ENCODE peak calls at places on chromosomes 16 and 17, in nine cellular contexts. U, K, B, N, P, V, L, W and T are unnamed samples.

GRCh38 chr17:69567130-69567529 is 152.6 kb downstream of the MAP2K6 start:
- DNase-seq in K (no peak), P (no peak), B (no peak), U (no peak), V (no peak), W (no peak), L (no peak), N (no peak), T (peak; percentile 32)

GRCh38 chr16:5024632-5025031 is 9.1 kb downstream of the NAGPA start:
- DNase-seq in L (no peak), K (no peak), N (no peak), P (no peak), W (no peak), U (no peak), B (no peak), V (no peak), T (no peak)

GRCh38 chr17:83176272-83176955 is 97.0 kb downstream of the METRNL start:
- DNase-seq in P (no peak), V (no peak), W (no peak), U (no peak), K (no peak), L (no peak), B (no peak), N (no peak), T (no peak)

GRCh38 chr17:33121272-33121671 is 129.6 kb downstream of the SPACA3 start:
- DNase-seq in K (no peak), P (no peak), V (no peak), N (no peak), L (no peak), B (no peak), U (no peak), W (no peak), T (no peak)

GRCh38 chr17:54937018-54937417 is 31.4 kb downstream of the COX11 start:
- DNase-seq in U (no peak), N (no peak), B (no peak), L (no peak), W (no peak), V (no peak), P (no peak), K (no peak), T (no peak)

GRCh38 chr16:1154887-1155331 is 2.0 kb downstream of the CACNA1H start:
- DNase-seq in V (no peak), U (no peak), N (no peak), W (no peak), L (no peak), B (no peak), P (no peak), K (no peak), T (no peak)

GRCh38 chr17:42184717-42185496 is at the start of gene HCRT:
- DNase-seq in K (no peak), U (no peak), V (no peak), P (no peak), N (no peak), L (no peak), W (no peak), B (no peak), T (no peak)

GRCh38 chr16:52573365-52574104 is 26.6 kb upstream of the TOX3 start:
- DNase-seq in L (no peak), U (no peak), K (no peak), V (peak; percentile 8), B (no peak), W (no peak), N (no peak), P (no peak), T (peak; percentile 74)

GRCh38 chr17:4980644-4981216 is 6.7 kb downstream of the CAMTA2 start:
- DNase-seq in U (no peak), N (peak; percentile 59), K (peak; percentile 53), P (peak; percentile 72), V (peak; percentile 69), L (no peak), W (no peak), B (no peak), T (peak; percentile 81)

GRCh38 chr17:17774009-17774881 is 62.5 kb downstream of the SREBF1 start:
- DNase-seq in V (no peak), L (no peak), N (no peak), B (no peak), P (no peak), W (peak; percentile 62), K (peak; percentile 45), U (peak; percentile 67), T (peak; percentile 63)

GRCh38 chr16:4365014-4365406 is 6.6 kb upstream of the VASN start:
- DNase-seq in P (no peak), B (no peak), U (no peak), W (no peak), V (peak; percentile 48), L (no peak), N (no peak), K (no peak), T (no peak)

GRCh38 chr16:30382398-30383015 is at the start of gene SEPTIN1:
- DNase-seq in U (peak; percentile 36), K (no peak), W (no peak), P (no peak), L (peak; percentile 54), B (no peak), V (peak; percentile 73), N (peak; percentile 86), T (no peak)

GRCh38 chr17:75228305-75228704 is 22.8 kb downstream of the NUP85 start:
- DNase-seq in K (no peak), W (no peak), V (no peak), N (no peak), L (no peak), B (no peak), U (no peak), P (no peak), T (no peak)

GRCh38 chr16:1299012-1299867 is 10.2 kb upstream of the UBE2I start:
- DNase-seq in K (no peak), U (no peak), P (no peak), L (no peak), N (no peak), W (no peak), B (no peak), V (no peak), T (peak; percentile 70)

GRCh38 chr17:79192503-79193500 is 118.2 kb downstream of the ENGASE start:
- DNase-seq in U (peak; percentile 67), W (no peak), P (peak; percentile 89), N (no peak), B (no peak), K (peak; percentile 64), V (peak; percentile 57), L (no peak), T (peak; percentile 80)

GRCh38 chr17:14152726-14153125 is 83.4 kb downstream of the COX10 start:
- DNase-seq in P (no peak), B (no peak), K (no peak), W (peak; percentile 50), N (no peak), V (no peak), U (peak; percentile 50), L (no peak), T (no peak)

GRCh38 chr17:4565209-4566141 is 5.1 kb upstream of the GGT6 start:
- DNase-seq in W (peak; percentile 74), V (peak; percentile 69), B (peak; percentile 36), L (peak; percentile 31), U (peak; percentile 72), P (peak; percentile 89), N (peak; percentile 53), K (peak; percentile 86), T (peak; percentile 92)

GRCh38 chr17:4142107-4142900 is 526 bp downstream of the ZZEF1 start:
- DNase-seq in V (peak; percentile 45), N (no peak), B (no peak), P (no peak), W (peak; percentile 70), U (peak; percentile 58), K (peak; percentile 29), L (peak; percentile 18), T (peak; percentile 69)

GRCh38 chr17:40458001-40458791 is 14.9 kb downstream of the IGFBP4 start:
- DNase-seq in N (no peak), K (no peak), L (no peak), P (no peak), W (no peak), U (peak; percentile 74), B (peak; percentile 63), V (no peak), T (peak; percentile 74)

GRCh38 chr16:88870608-88871348 is 4.3 kb upstream of the PABPN1L start:
- DNase-seq in N (no peak), W (no peak), L (no peak), U (no peak), P (no peak), V (peak; percentile 67), B (no peak), K (no peak), T (no peak)

GRCh38 chr16:23301251-23302044 is 654 bp upstream of the SCNN1B start:
- DNase-seq in V (no peak), W (no peak), U (no peak), P (no peak), N (no peak), K (no peak), B (no peak), L (no peak), T (no peak)

GRCh38 chr17:69084911-69085310 is 24.2 kb upstream of the ABCA9 start:
- DNase-seq in P (peak; percentile 92), B (no peak), W (no peak), K (no peak), U (no peak), L (no peak), V (no peak), N (no peak), T (peak; percentile 61)

GRCh38 chr17:77417575-77417974 is 276.8 kb downstream of the SEC14L1 start:
- DNase-seq in W (no peak), K (no peak), V (no peak), B (no peak), N (no peak), L (no peak), P (no peak), U (no peak), T (no peak)

GRCh38 chr17:3335876-3336275 is 37.7 kb upstream of the OR3A1 start:
- DNase-seq in W (no peak), N (no peak), P (no peak), U (no peak), B (no peak), L (no peak), K (no peak), V (no peak), T (no peak)

GRCh38 chr16:6446370-6446769 is 886.3 kb upstream of the RBFOX1 start:
- DNase-seq in K (no peak), N (no peak), U (no peak), V (no peak), W (no peak), P (no peak), B (no peak), L (no peak), T (no peak)

GRCh38 chr16:66913081-66913480 is 5.6 kb downstream of the CDH16 start:
- DNase-seq in U (peak; percentile 24), P (peak; percentile 66), B (no peak), L (no peak), N (no peak), W (no peak), K (no peak), V (no peak), T (no peak)

GRCh38 chr16:28166394-28167208 is 45.2 kb downstream of the XPO6 start:
- DNase-seq in L (no peak), B (no peak), K (no peak), U (no peak), N (no peak), V (no peak), W (no peak), P (no peak), T (peak; percentile 48)

GRCh38 chr16:88536971-88537751 is 33.0 kb upstream of the ZC3H18 start:
- DNase-seq in K (peak; percentile 29), V (no peak), W (peak; percentile 43), L (no peak), P (peak; percentile 49), U (peak; percentile 32), B (no peak), N (no peak), T (no peak)

GRCh38 chr16:85465328-85466307 is 147.5 kb upstream of the GSE1 start:
- DNase-seq in K (peak; percentile 41), W (no peak), V (no peak), L (no peak), B (no peak), U (peak; percentile 94), N (no peak), P (no peak), T (peak; percentile 26)

GRCh38 chr16:75341934-75342811 is 90.7 kb upstream of the BCAR1 start:
- DNase-seq in V (no peak), B (no peak), N (no peak), U (no peak), K (peak; percentile 79), P (no peak), L (no peak), W (no peak), T (peak; percentile 50)

GRCh38 chr16:12544477-12545291 is 259.0 kb downstream of the CPPED1 start:
- DNase-seq in K (no peak), U (no peak), B (no peak), W (no peak), L (no peak), V (no peak), P (no peak), N (no peak), T (no peak)